ENCODE peak calls at places on chromosomes 4 and X, in five cellular contexts. One of them, this sample, is unnamed.

GRCh38 chr4:161505141-161505540 is 658.7 kb downstream of the FSTL5 start:
- DNase-seq in stimulated activated CD8-positive, alpha-beta memory T cell treated with anti-CD3 and anti-CD28 coated beads, Interleukin-4, amount 100 ng/mL, for 4 hours: no peak
- DNase-seq in DMS53: no peak
- DNase-seq in SW 1271: no peak
- DNase-seq in endothelial cell: no peak
- DNase-seq in this sample: no peak

GRCh38 chr4:180542445-180543100 is 1700.6 kb upstream of the TENM3 start:
- DNase-seq in stimulated activated CD8-positive, alpha-beta memory T cell treated with anti-CD3 and anti-CD28 coated beads, Interleukin-4, amount 100 ng/mL, for 4 hours: no peak
- DNase-seq in DMS53: no peak
- DNase-seq in SW 1271: no peak
- DNase-seq in endothelial cell: no peak
- DNase-seq in this sample: no peak

GRCh38 chr4:152831416-152831815 is 51.7 kb downstream of the ARFIP1 start:
- DNase-seq in stimulated activated CD8-positive, alpha-beta memory T cell treated with anti-CD3 and anti-CD28 coated beads, Interleukin-4, amount 100 ng/mL, for 4 hours: no peak
- DNase-seq in DMS53: no peak
- DNase-seq in SW 1271: no peak
- DNase-seq in endothelial cell: no peak
- DNase-seq in this sample: no peak

GRCh38 chrX:155819966-155820491 is 61.1 kb upstream of the VAMP7 start:
- DNase-seq in stimulated activated CD8-positive, alpha-beta memory T cell treated with anti-CD3 and anti-CD28 coated beads, Interleukin-4, amount 100 ng/mL, for 4 hours: no peak
- DNase-seq in DMS53: peak; percentile 89
- DNase-seq in SW 1271: peak; percentile 1
- DNase-seq in endothelial cell: peak; percentile 60
- DNase-seq in this sample: peak; percentile 31

GRCh38 chrX:2374086-2374485 is 126.7 kb downstream of the DHRSX start:
- DNase-seq in stimulated activated CD8-positive, alpha-beta memory T cell treated with anti-CD3 and anti-CD28 coated beads, Interleukin-4, amount 100 ng/mL, for 4 hours: no peak
- DNase-seq in DMS53: no peak
- DNase-seq in SW 1271: no peak
- DNase-seq in endothelial cell: no peak
- DNase-seq in this sample: no peak

GRCh38 chr4:125387770-125388169 is 73.0 kb downstream of the FAT4 start:
- DNase-seq in stimulated activated CD8-positive, alpha-beta memory T cell treated with anti-CD3 and anti-CD28 coated beads, Interleukin-4, amount 100 ng/mL, for 4 hours: no peak
- DNase-seq in DMS53: no peak
- DNase-seq in SW 1271: no peak
- DNase-seq in endothelial cell: no peak
- DNase-seq in this sample: no peak

GRCh38 chrX:97119474-97120109 is 235.9 kb downstream of the RPA4 start:
- DNase-seq in stimulated activated CD8-positive, alpha-beta memory T cell treated with anti-CD3 and anti-CD28 coated beads, Interleukin-4, amount 100 ng/mL, for 4 hours: no peak
- DNase-seq in DMS53: no peak
- DNase-seq in SW 1271: no peak
- DNase-seq in endothelial cell: no peak
- DNase-seq in this sample: no peak

GRCh38 chr4:1964971-1965370 is 43.8 kb downstream of the NELFA start:
- DNase-seq in stimulated activated CD8-positive, alpha-beta memory T cell treated with anti-CD3 and anti-CD28 coated beads, Interleukin-4, amount 100 ng/mL, for 4 hours: no peak
- DNase-seq in DMS53: no peak
- DNase-seq in SW 1271: no peak
- DNase-seq in endothelial cell: no peak
- DNase-seq in this sample: no peak

GRCh38 chrX:40719218-40719617 is 16.1 kb downstream of the MED14 start:
- DNase-seq in stimulated activated CD8-positive, alpha-beta memory T cell treated with anti-CD3 and anti-CD28 coated beads, Interleukin-4, amount 100 ng/mL, for 4 hours: no peak
- DNase-seq in DMS53: no peak
- DNase-seq in SW 1271: no peak
- DNase-seq in endothelial cell: no peak
- DNase-seq in this sample: no peak

GRCh38 chr4:99586322-99586721 is 11.7 kb downstream of the MTTP start:
- DNase-seq in stimulated activated CD8-positive, alpha-beta memory T cell treated with anti-CD3 and anti-CD28 coated beads, Interleukin-4, amount 100 ng/mL, for 4 hours: no peak
- DNase-seq in DMS53: peak; percentile 1
- DNase-seq in SW 1271: no peak
- DNase-seq in endothelial cell: no peak
- DNase-seq in this sample: no peak

GRCh38 chrX:153732406-153732805 is 7.8 kb downstream of the ABCD1 start:
- DNase-seq in stimulated activated CD8-positive, alpha-beta memory T cell treated with anti-CD3 and anti-CD28 coated beads, Interleukin-4, amount 100 ng/mL, for 4 hours: no peak
- DNase-seq in DMS53: no peak
- DNase-seq in SW 1271: no peak
- DNase-seq in endothelial cell: no peak
- DNase-seq in this sample: no peak

GRCh38 chr4:56297801-56298200 is 89.5 kb downstream of the AASDH start:
- DNase-seq in stimulated activated CD8-positive, alpha-beta memory T cell treated with anti-CD3 and anti-CD28 coated beads, Interleukin-4, amount 100 ng/mL, for 4 hours: no peak
- DNase-seq in DMS53: no peak
- DNase-seq in SW 1271: no peak
- DNase-seq in endothelial cell: no peak
- DNase-seq in this sample: no peak

GRCh38 chrX:45009371-45010000 is 136.5 kb downstream of the KDM6A start:
- DNase-seq in stimulated activated CD8-positive, alpha-beta memory T cell treated with anti-CD3 and anti-CD28 coated beads, Interleukin-4, amount 100 ng/mL, for 4 hours: no peak
- DNase-seq in DMS53: no peak
- DNase-seq in SW 1271: no peak
- DNase-seq in endothelial cell: no peak
- DNase-seq in this sample: no peak

GRCh38 chr4:83561381-83561780 is 25.5 kb downstream of the GPAT3 start:
- DNase-seq in stimulated activated CD8-positive, alpha-beta memory T cell treated with anti-CD3 and anti-CD28 coated beads, Interleukin-4, amount 100 ng/mL, for 4 hours: no peak
- DNase-seq in DMS53: peak; percentile 56
- DNase-seq in SW 1271: no peak
- DNase-seq in endothelial cell: no peak
- DNase-seq in this sample: no peak

GRCh38 chr4:15004701-15005301 is 2.5 kb downstream of the CPEB2 start:
- DNase-seq in stimulated activated CD8-positive, alpha-beta memory T cell treated with anti-CD3 and anti-CD28 coated beads, Interleukin-4, amount 100 ng/mL, for 4 hours: no peak
- DNase-seq in DMS53: peak; percentile 80
- DNase-seq in SW 1271: no peak
- DNase-seq in endothelial cell: peak; percentile 56
- DNase-seq in this sample: peak; percentile 93

GRCh38 chr4:147110968-147111367 is 165.3 kb upstream of the TTC29 start:
- DNase-seq in stimulated activated CD8-positive, alpha-beta memory T cell treated with anti-CD3 and anti-CD28 coated beads, Interleukin-4, amount 100 ng/mL, for 4 hours: no peak
- DNase-seq in DMS53: peak; percentile 21
- DNase-seq in SW 1271: no peak
- DNase-seq in endothelial cell: no peak
- DNase-seq in this sample: no peak

GRCh38 chr4:3307486-3307885 is 14.7 kb downstream of the RGS12 start:
- DNase-seq in stimulated activated CD8-positive, alpha-beta memory T cell treated with anti-CD3 and anti-CD28 coated beads, Interleukin-4, amount 100 ng/mL, for 4 hours: no peak
- DNase-seq in DMS53: no peak
- DNase-seq in SW 1271: no peak
- DNase-seq in endothelial cell: no peak
- DNase-seq in this sample: no peak

GRCh38 chr4:116400480-116400879 is 684.9 kb downstream of the TRAM1L1 start:
- DNase-seq in stimulated activated CD8-positive, alpha-beta memory T cell treated with anti-CD3 and anti-CD28 coated beads, Interleukin-4, amount 100 ng/mL, for 4 hours: no peak
- DNase-seq in DMS53: peak; percentile 3
- DNase-seq in SW 1271: no peak
- DNase-seq in endothelial cell: no peak
- DNase-seq in this sample: no peak

GRCh38 chr4:102420563-102421221 is 75.4 kb upstream of the SLC39A8 start:
- DNase-seq in stimulated activated CD8-positive, alpha-beta memory T cell treated with anti-CD3 and anti-CD28 coated beads, Interleukin-4, amount 100 ng/mL, for 4 hours: no peak
- DNase-seq in DMS53: no peak
- DNase-seq in SW 1271: no peak
- DNase-seq in endothelial cell: no peak
- DNase-seq in this sample: no peak

GRCh38 chr4:153488006-153488718 is 22.0 kb downstream of the TMEM131L start:
- DNase-seq in stimulated activated CD8-positive, alpha-beta memory T cell treated with anti-CD3 and anti-CD28 coated beads, Interleukin-4, amount 100 ng/mL, for 4 hours: peak; percentile 61
- DNase-seq in DMS53: no peak
- DNase-seq in SW 1271: no peak
- DNase-seq in endothelial cell: no peak
- DNase-seq in this sample: peak; percentile 46

GRCh38 chrX:49919617-49920016 is 2.8 kb upstream of the CLCN5 start:
- DNase-seq in stimulated activated CD8-positive, alpha-beta memory T cell treated with anti-CD3 and anti-CD28 coated beads, Interleukin-4, amount 100 ng/mL, for 4 hours: no peak
- DNase-seq in DMS53: peak; percentile 37
- DNase-seq in SW 1271: no peak
- DNase-seq in endothelial cell: peak; percentile 34
- DNase-seq in this sample: peak; percentile 44

GRCh38 chrX:20531667-20532066 is 265.0 kb upstream of the RPS6KA3 start:
- DNase-seq in stimulated activated CD8-positive, alpha-beta memory T cell treated with anti-CD3 and anti-CD28 coated beads, Interleukin-4, amount 100 ng/mL, for 4 hours: no peak
- DNase-seq in DMS53: no peak
- DNase-seq in SW 1271: no peak
- DNase-seq in endothelial cell: no peak
- DNase-seq in this sample: no peak

GRCh38 chr4:20778896-20779295 is 78.6 kb downstream of the PACRGL start:
- DNase-seq in stimulated activated CD8-positive, alpha-beta memory T cell treated with anti-CD3 and anti-CD28 coated beads, Interleukin-4, amount 100 ng/mL, for 4 hours: no peak
- DNase-seq in DMS53: no peak
- DNase-seq in SW 1271: no peak
- DNase-seq in endothelial cell: no peak
- DNase-seq in this sample: no peak

GRCh38 chr4:149005191-149005590 is 563.0 kb upstream of the NR3C2 start:
- DNase-seq in stimulated activated CD8-positive, alpha-beta memory T cell treated with anti-CD3 and anti-CD28 coated beads, Interleukin-4, amount 100 ng/mL, for 4 hours: no peak
- DNase-seq in DMS53: no peak
- DNase-seq in SW 1271: no peak
- DNase-seq in endothelial cell: no peak
- DNase-seq in this sample: no peak

GRCh38 chrX:103730147-103730546 is 19.4 kb downstream of the TMEM31 start:
- DNase-seq in stimulated activated CD8-positive, alpha-beta memory T cell treated with anti-CD3 and anti-CD28 coated beads, Interleukin-4, amount 100 ng/mL, for 4 hours: no peak
- DNase-seq in DMS53: no peak
- DNase-seq in SW 1271: no peak
- DNase-seq in endothelial cell: no peak
- DNase-seq in this sample: no peak

GRCh38 chr4:108010167-108010566 is 20.5 kb downstream of the HADH start:
- DNase-seq in stimulated activated CD8-positive, alpha-beta memory T cell treated with anti-CD3 and anti-CD28 coated beads, Interleukin-4, amount 100 ng/mL, for 4 hours: no peak
- DNase-seq in DMS53: no peak
- DNase-seq in SW 1271: no peak
- DNase-seq in endothelial cell: no peak
- DNase-seq in this sample: no peak

GRCh38 chr4:87505862-87506261 is 23.3 kb downstream of the SPARCL1 start:
- DNase-seq in stimulated activated CD8-positive, alpha-beta memory T cell treated with anti-CD3 and anti-CD28 coated beads, Interleukin-4, amount 100 ng/mL, for 4 hours: no peak
- DNase-seq in DMS53: no peak
- DNase-seq in SW 1271: no peak
- DNase-seq in endothelial cell: no peak
- DNase-seq in this sample: no peak

GRCh38 chr4:139682309-139683210 is 16.9 kb downstream of the MGST2 start:
- DNase-seq in stimulated activated CD8-positive, alpha-beta memory T cell treated with anti-CD3 and anti-CD28 coated beads, Interleukin-4, amount 100 ng/mL, for 4 hours: no peak
- DNase-seq in DMS53: no peak
- DNase-seq in SW 1271: no peak
- DNase-seq in endothelial cell: no peak
- DNase-seq in this sample: no peak

GRCh38 chr4:36326610-36327009 is 45.2 kb downstream of the DTHD1 start:
- DNase-seq in stimulated activated CD8-positive, alpha-beta memory T cell treated with anti-CD3 and anti-CD28 coated beads, Interleukin-4, amount 100 ng/mL, for 4 hours: no peak
- DNase-seq in DMS53: no peak
- DNase-seq in SW 1271: no peak
- DNase-seq in endothelial cell: no peak
- DNase-seq in this sample: no peak

GRCh38 chrX:33725556-33726232 is 406.4 kb downstream of the FAM47A start:
- DNase-seq in stimulated activated CD8-positive, alpha-beta memory T cell treated with anti-CD3 and anti-CD28 coated beads, Interleukin-4, amount 100 ng/mL, for 4 hours: no peak
- DNase-seq in DMS53: no peak
- DNase-seq in SW 1271: no peak
- DNase-seq in endothelial cell: peak; percentile 19
- DNase-seq in this sample: peak; percentile 26

GRCh38 chrX:66676990-66677389 is 38.1 kb upstream of the EDA2R start:
- DNase-seq in stimulated activated CD8-positive, alpha-beta memory T cell treated with anti-CD3 and anti-CD28 coated beads, Interleukin-4, amount 100 ng/mL, for 4 hours: no peak
- DNase-seq in DMS53: no peak
- DNase-seq in SW 1271: no peak
- DNase-seq in endothelial cell: no peak
- DNase-seq in this sample: no peak